ENCODE peak calls at places on chromosome 1, in five cellular contexts. Z, U, Y, E and O are unnamed samples.

GRCh38 chr1:32627596-32628162 is 22.7 kb downstream of the ZBTB8OS start:
- DNase-seq in E (no peak), Y (no peak), U (no peak), Z (no peak), O (no peak)

GRCh38 chr1:48202030-48202752 is 20.3 kb upstream of the SLC5A9 start:
- DNase-seq in U (peak), Z (peak), E (peak), Y (peak), O (peak)

GRCh38 chr1:203199002-203199401 is 12.5 kb upstream of the CHI3L1 start:
- DNase-seq in E (no peak), Z (no peak), U (no peak), Y (no peak), O (no peak)

GRCh38 chr1:232319106-232319505 is 310.8 kb downstream of the SIPA1L2 start:
- DNase-seq in Z (no peak), Y (no peak), E (peak), U (no peak), O (no peak)

GRCh38 chr1:26417111-26417510 is 6.5 kb downstream of the LIN28A start:
- DNase-seq in Z (peak), E (peak), U (peak), Y (peak), O (peak)

GRCh38 chr1:28458237-28459228 is 47.3 kb upstream of the RCC1 start:
- DNase-seq in Y (no peak), U (peak), Z (no peak), E (no peak), O (no peak)

GRCh38 chr1:98405581-98406059 is 255.9 kb upstream of the SNX7 start:
- DNase-seq in E (no peak), Z (no peak), U (no peak), Y (no peak), O (no peak)

GRCh38 chr1:226001852-226002666 is 2.9 kb upstream of the SDE2 start:
- DNase-seq in Z (no peak), E (peak), U (no peak), Y (peak), O (no peak)

GRCh38 chr1:229230136-229230892 is 40.6 kb upstream of the RAB4A start:
- DNase-seq in U (no peak), Y (no peak), Z (no peak), E (no peak), O (no peak)

GRCh38 chr1:234770924-234771540 is 161.1 kb upstream of the IRF2BP2 start:
- DNase-seq in Y (no peak), U (no peak), E (no peak), Z (no peak), O (no peak)

GRCh38 chr1:234769284-234769998 is 159.5 kb upstream of the IRF2BP2 start:
- DNase-seq in Y (no peak), E (no peak), U (no peak), Z (no peak), O (no peak)

GRCh38 chr1:234768171-234768568 is 158.2 kb upstream of the IRF2BP2 start:
- DNase-seq in Z (no peak), Y (no peak), U (no peak), E (no peak), O (no peak)

GRCh38 chr1:234770031-234770795 is 160.2 kb upstream of the IRF2BP2 start:
- DNase-seq in E (no peak), U (no peak), Y (no peak), Z (no peak), O (no peak)

GRCh38 chr1:234768569-234769283 is 158.7 kb upstream of the IRF2BP2 start:
- DNase-seq in E (no peak), Y (no peak), Z (no peak), U (no peak), O (no peak)
- TF ChIP-seq CTCF in E (no peak), Y (no peak), Z (no peak), U (no peak), O (no peak)

DNA sequence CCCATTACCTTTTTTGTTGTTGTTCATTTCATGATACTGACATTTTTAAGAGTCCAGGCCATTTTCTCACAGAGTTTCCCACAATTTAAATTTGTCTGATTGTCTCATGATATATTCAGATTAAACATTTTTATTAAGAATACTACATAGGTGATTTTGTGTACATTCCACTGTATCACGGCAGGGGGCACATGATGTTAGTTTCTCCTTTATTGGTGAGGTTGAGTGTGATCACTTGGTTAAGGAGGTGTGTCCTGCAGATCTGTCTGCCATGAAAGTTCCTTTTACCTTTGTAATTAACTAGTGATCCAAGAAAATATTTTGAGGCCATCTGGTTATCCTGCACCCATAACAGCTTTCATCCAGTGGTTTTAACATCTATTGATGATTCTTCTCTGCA is 11.8 kb downstream of the RTCA start:
- DNase-seq in Z (no peak), Y (no peak), U (no peak), E (no peak), O (no peak)
- TF ChIP-seq CTCF in Z (no peak), Y (no peak), U (no peak), E (no peak), O (no peak)

DNA sequence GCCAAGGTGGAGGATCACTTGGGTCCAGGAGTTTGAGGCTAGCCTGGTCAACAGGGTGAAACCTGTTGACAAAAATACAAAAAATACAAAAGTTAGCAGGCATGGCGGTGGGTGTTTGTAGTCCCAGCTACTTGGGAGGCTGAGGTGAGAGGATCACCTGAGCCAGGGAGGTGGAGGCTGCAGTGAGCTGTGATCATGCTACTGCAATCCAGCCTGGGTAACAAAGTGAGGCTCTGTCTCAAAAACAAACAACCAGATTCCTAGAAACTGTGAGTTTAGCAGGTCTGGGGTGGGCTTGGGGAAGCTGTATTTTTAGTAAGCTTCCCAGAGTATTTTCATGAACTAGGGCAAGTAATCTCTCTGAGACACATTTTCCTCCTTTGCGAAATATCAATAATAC is 5.2 kb upstream of the MYOM3 start:
- DNase-seq in U (no peak), Z (no peak), E (no peak), Y (no peak), O (no peak)
- TF ChIP-seq CTCF in U (no peak), Z (no peak), E (no peak), Y (no peak), O (no peak)

GRCh38 chr1:24855474-24855873 is 74.6 kb downstream of the RUNX3 start:
- DNase-seq in U (no peak), E (no peak), Z (no peak), Y (no peak), O (no peak)

GRCh38 chr1:24847995-24848857 is 81.8 kb downstream of the RUNX3 start:
- DNase-seq in Y (peak), U (peak), E (peak), Z (peak), O (peak)

GRCh38 chr1:24853656-24854055 is 76.4 kb downstream of the RUNX3 start:
- DNase-seq in E (no peak), U (no peak), Z (no peak), Y (no peak), O (no peak)

GRCh38 chr1:24850353-24850905 is 79.6 kb downstream of the RUNX3 start:
- DNase-seq in U (peak), Z (no peak), E (no peak), Y (no peak), O (no peak)

DNA sequence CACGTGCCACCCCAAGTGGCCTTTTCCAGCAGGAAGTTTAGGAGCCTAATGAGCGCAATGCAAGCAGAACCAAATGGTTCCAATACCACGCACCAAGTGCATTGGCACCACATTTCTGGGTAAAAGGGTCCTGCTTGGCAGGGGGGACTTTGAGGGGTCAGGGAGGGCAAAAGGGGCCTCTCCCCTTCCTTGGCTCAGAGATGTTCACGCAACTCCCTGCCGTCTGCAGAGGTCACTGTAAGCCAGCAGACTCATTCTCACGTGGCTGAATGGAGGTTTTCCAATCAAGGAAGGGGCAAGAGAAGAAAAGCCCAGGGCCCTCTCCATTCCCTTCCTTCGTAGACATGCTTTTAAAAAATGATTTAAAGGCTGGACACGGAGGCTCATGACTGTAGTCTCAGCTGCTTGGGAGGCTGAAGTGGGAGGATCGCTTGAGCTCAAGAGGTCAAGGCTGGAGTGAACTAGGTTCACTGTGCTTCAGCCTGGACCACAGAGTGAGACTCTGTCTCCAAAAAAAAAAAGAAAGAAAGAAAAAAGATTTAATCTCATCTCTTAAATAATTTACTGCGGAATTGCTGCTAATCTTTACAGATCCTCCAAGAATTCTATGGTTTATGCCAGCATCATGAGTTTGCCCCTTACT is 80.3 kb downstream of the RUNX3 start:
- DNase-seq in Y (no peak), Z (no peak), E (no peak), U (peak), O (no peak)
- TF ChIP-seq CTCF in Y (peak), Z (peak), E (no peak), U (peak), O (peak)

GRCh38 chr1:116125761-116126160 is 14.6 kb downstream of the MAB21L3 start:
- DNase-seq in Y (no peak), Z (no peak), E (no peak), U (no peak), O (no peak)
- TF ChIP-seq CTCF in Y (no peak), Z (no peak), E (no peak), U (no peak), O (no peak)

GRCh38 chr1:43383449-43383848 is 6.2 kb downstream of the MED8 start:
- DNase-seq in E (no peak), U (no peak), Y (no peak), Z (no peak), O (no peak)
- TF ChIP-seq CTCF in E (no peak), U (peak), Y (no peak), Z (peak), O (peak)

GRCh38 chr1:14824314-14824915 is 225.9 kb downstream of the KAZN start:
- DNase-seq in Y (no peak), U (no peak), E (no peak), Z (no peak), O (no peak)

GRCh38 chr1:14826731-14827326 is 228.3 kb downstream of the KAZN start:
- DNase-seq in Z (no peak), Y (no peak), E (no peak), U (no peak), O (no peak)

GRCh38 chr1:14825396-14825795 is 226.9 kb downstream of the KAZN start:
- DNase-seq in U (no peak), Z (no peak), Y (no peak), E (no peak), O (no peak)

GRCh38 chr1:14827870-14828269 is 229.4 kb downstream of the KAZN start:
- DNase-seq in E (no peak), Y (no peak), Z (no peak), U (no peak), O (no peak)

GRCh38 chr1:14826172-14826636 is 227.7 kb downstream of the KAZN start:
- DNase-seq in Z (peak), E (no peak), U (peak), Y (peak), O (peak)
- TF ChIP-seq CTCF in Z (peak), E (no peak), U (peak), Y (no peak), O (peak)

GRCh38 chr1:67146101-67146500 is 11.3 kb upstream of the C1orf141 start:
- DNase-seq in Z (no peak), E (no peak), Y (no peak), U (no peak), O (no peak)

GRCh38 chr1:67142931-67143330 is 8.2 kb upstream of the C1orf141 start:
- DNase-seq in Y (no peak), U (no peak), E (no peak), Z (no peak), O (no peak)

GRCh38 chr1:67148516-67149178 is 13.9 kb upstream of the C1orf141 start:
- DNase-seq in U (no peak), Z (no peak), E (no peak), Y (no peak), O (no peak)

GRCh38 chr1:67146539-67146938 is 11.8 kb upstream of the C1orf141 start:
- DNase-seq in Z (no peak), E (no peak), Y (no peak), U (no peak), O (no peak)

DNA sequence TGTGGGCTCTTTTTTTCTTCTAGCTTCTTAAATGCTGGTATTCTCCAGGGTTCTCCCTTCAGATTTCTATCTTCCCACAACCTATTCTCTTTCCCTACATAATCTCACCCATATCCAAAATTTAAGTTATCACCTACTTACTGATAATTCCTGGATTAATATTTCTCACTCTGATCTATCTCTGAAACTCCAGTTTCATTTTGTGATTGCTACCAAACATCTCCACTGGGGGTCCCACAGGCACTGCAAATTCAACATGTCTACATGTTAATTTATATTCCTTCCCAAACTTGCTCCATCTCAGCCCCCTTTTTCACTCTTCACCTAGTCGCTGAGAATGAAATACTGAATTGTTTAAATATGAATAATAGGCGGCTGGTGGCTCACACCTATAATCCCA is 9.9 kb upstream of the C1orf141 start:
- DNase-seq in Y (no peak), Z (no peak), E (no peak), U (no peak), O (no peak)
- TF ChIP-seq CTCF in Y (peak), Z (peak), E (no peak), U (peak), O (peak)